ENCODE peak calls at places on chromosomes 13 and 19, in five cellular contexts. W is adrenal gland, O is IMR-90, C is colonic mucosa, A is AG04450. S is an unnamed sample.

GRCh38 chr19:32542477-32543106 is 38.4 kb upstream of the PDCD5 start:
- DNase-seq in W (no peak), O (no peak), C (no peak), A (no peak), S (no peak)

GRCh38 chr13:44155422-44156293 is 218.0 kb upstream of the SERP2 start:
- DNase-seq in W (peak), O (peak), C (peak), A (no peak), S (no peak)

GRCh38 chr13:27080018-27080948 is 91.3 kb downstream of the USP12 start:
- DNase-seq in W (no peak), O (no peak), C (no peak), A (no peak), S (no peak)

GRCh38 chr13:113995051-113995601 is 21.2 kb upstream of the C13orf46 start:
- DNase-seq in W (no peak), O (no peak), C (no peak), A (no peak), S (no peak)

GRCh38 chr13:43204591-43204990 is 181.2 kb downstream of the DNAJC15 start:
- DNase-seq in W (no peak), O (no peak), C (no peak), A (no peak), S (no peak)

GRCh38 chr13:109974354-109974753 is 188.0 kb upstream of the IRS2 start:
- DNase-seq in W (no peak), O (peak), C (no peak), A (no peak), S (no peak)

GRCh38 chr13:110412132-110412912 is 105.2 kb downstream of the COL4A2 start:
- DNase-seq in W (peak), O (peak), C (peak), A (peak), S (peak)

GRCh38 chr13:34942732-34943674 is 933 bp downstream of the NBEA start:
- DNase-seq in W (peak), O (no peak), C (peak), A (no peak), S (no peak)

GRCh38 chr13:100044936-100045335 is 44.0 kb upstream of the PCCA start:
- DNase-seq in W (no peak), O (no peak), C (no peak), A (no peak), S (no peak)

GRCh38 chr13:113970810-113971470 is 2.9 kb downstream of the C13orf46 start:
- DNase-seq in W (no peak), O (peak), C (peak), A (peak), S (no peak)

GRCh38 chr19:47035127-47035494 is 13.3 kb downstream of the TMEM160 start:
- DNase-seq in W (no peak), O (no peak), C (peak), A (no peak), S (no peak)

GRCh38 chr13:23509781-23510543 is 60.2 kb upstream of the TNFRSF19 start:
- DNase-seq in W (no peak), O (peak), C (no peak), A (peak), S (peak)

GRCh38 chr13:98565726-98566577 is 11.0 kb downstream of the STK24 start:
- DNase-seq in W (peak), O (no peak), C (peak), A (no peak), S (no peak)

GRCh38 chr19:29376855-29377354 is 148.9 kb upstream of the VSTM2B start:
- DNase-seq in W (no peak), O (no peak), C (peak), A (no peak), S (no peak)

GRCh38 chr13:97125051-97125809 is 96.9 kb upstream of the MBNL2 start:
- DNase-seq in W (peak), O (peak), C (peak), A (no peak), S (no peak)

GRCh38 chr13:90246946-90247345 is 1100.5 kb upstream of the MIR17HG start:
- DNase-seq in W (no peak), O (no peak), C (no peak), A (no peak), S (no peak)

GRCh38 chr13:41458939-41459753 is 1.8 kb downstream of the RGCC start:
- DNase-seq in W (no peak), O (peak), C (peak), A (no peak), S (peak)

GRCh38 chr13:43872181-43872580 is 7.4 kb downstream of the CCDC122 start:
- DNase-seq in W (no peak), O (peak), C (no peak), A (no peak), S (no peak)

GRCh38 chr19:1265611-1266115 is 3.5 kb upstream of the CIRBP start:
- DNase-seq in W (peak), O (peak), C (peak), A (no peak), S (no peak)

GRCh38 chr13:20191902-20192469 is 752 bp downstream of the GJB2 start:
- DNase-seq in W (no peak), O (no peak), C (peak), A (no peak), S (no peak)

GRCh38 chr19:38543807-38544568 is 73.8 kb downstream of the MAP4K1 start:
- DNase-seq in W (peak), O (peak), C (peak), A (peak), S (peak)

GRCh38 chr19:51687791-51688664 is 5.1 kb upstream of the SPACA6 start:
- DNase-seq in W (peak), O (peak), C (peak), A (no peak), S (no peak)

GRCh38 chr13:45063261-45063870 is 56.9 kb upstream of the GTF2F2 start:
- DNase-seq in W (no peak), O (peak), C (no peak), A (no peak), S (no peak)

GRCh38 chr13:111937763-111938375 is 129.1 kb upstream of the SOX1 start:
- DNase-seq in W (no peak), O (no peak), C (no peak), A (no peak), S (no peak)

GRCh38 chr19:11693505-11694499 is 44.9 kb downstream of the ZNF823 start:
- DNase-seq in W (no peak), O (peak), C (peak), A (no peak), S (peak)

GRCh38 chr13:48891586-48891985 is 84.1 kb upstream of the FNDC3A start:
- DNase-seq in W (peak), O (peak), C (no peak), A (no peak), S (no peak)
- H3K4me3 ChIP-seq in W (no peak), O (no peak), C (no peak), A (no peak), S (no peak)

GRCh38 chr13:52845334-52845761 is 3.1 kb downstream of the PCDH8 start:
- DNase-seq in W (no peak), O (no peak), C (no peak), A (no peak), S (no peak)
- TF ChIP-seq CTCF in W (no peak), O (no peak), C (no peak), A (peak), S (no peak)

GRCh38 chr13:59409651-59410200 is 754.0 kb downstream of the DIAPH3 start:
- DNase-seq in W (no peak), O (no peak), C (no peak), A (no peak), S (no peak)
- H3K4me3 ChIP-seq in W (no peak), O (no peak), C (no peak), A (no peak), S (no peak)

GRCh38 chr19:10420444-10421239 is at the start of gene PDE4A:
- DNase-seq in W (no peak), O (no peak), C (no peak), A (no peak), S (no peak)
- TF ChIP-seq CTCF in W (no peak), O (peak), C (no peak), A (peak), S (peak)

GRCh38 chr19:49064029-49064629 is 489 bp downstream of the NTF4 start:
- DNase-seq in W (no peak), O (no peak), C (no peak), A (no peak), S (no peak)
- H3K4me3 ChIP-seq in W (no peak), O (no peak), C (no peak), A (peak), S (no peak)

GRCh38 chr19:17772172-17772571 is 20.9 kb downstream of the FCHO1 start:
- DNase-seq in W (no peak), O (peak), C (no peak), A (no peak), S (no peak)
- TF ChIP-seq CTCF in W (no peak), O (no peak), C (no peak), A (no peak), S (no peak)

DNA sequence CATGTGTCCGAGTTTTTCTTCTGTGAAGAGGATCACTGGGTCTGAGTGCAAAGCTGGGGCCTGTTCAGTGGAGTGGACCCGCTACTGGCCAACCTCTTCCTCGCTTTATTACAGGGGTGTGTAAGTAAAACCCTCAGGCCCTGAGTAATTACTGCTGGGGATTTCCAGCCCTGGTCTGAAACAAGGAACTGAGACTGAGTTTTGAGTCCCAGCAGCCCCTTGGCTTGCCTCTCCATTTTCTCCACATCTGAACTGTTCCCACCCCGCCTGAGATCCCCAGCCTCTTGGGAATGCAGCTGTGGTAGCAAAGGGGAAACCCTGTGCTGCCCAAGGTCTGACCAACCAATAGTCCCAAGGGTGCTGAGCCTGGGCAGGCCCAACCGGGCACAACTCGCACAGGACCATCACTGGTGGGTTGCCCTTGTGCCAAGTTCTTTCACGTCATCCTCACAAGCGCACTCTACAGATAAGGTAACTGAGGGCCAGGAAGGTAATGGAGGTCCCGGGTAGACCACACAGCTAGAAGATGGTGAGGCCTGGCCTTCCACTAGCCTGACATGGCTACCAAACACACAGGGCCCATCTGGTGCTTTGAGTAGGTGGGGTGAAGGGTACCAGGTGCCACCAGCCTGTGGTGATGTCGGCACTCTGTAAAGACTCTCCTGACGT is 13.7 kb upstream of the SLC35E1 start:
- DNase-seq in W (no peak), O (peak), C (peak), A (no peak), S (no peak)
- H3K4me3 ChIP-seq in W (no peak), O (no peak), C (no peak), A (no peak), S (no peak)

GRCh38 chr19:21487969-21488368 is 17.4 kb upstream of the ZNF429 start:
- DNase-seq in W (peak), O (no peak), C (no peak), A (no peak), S (no peak)

GRCh38 chr19:21482863-21483276 is 22.5 kb upstream of the ZNF429 start:
- DNase-seq in W (peak), O (no peak), C (peak), A (no peak), S (no peak)

GRCh38 chr19:21484631-21485030 is 20.8 kb upstream of the ZNF429 start:
- DNase-seq in W (no peak), O (no peak), C (no peak), A (no peak), S (no peak)

DNA sequence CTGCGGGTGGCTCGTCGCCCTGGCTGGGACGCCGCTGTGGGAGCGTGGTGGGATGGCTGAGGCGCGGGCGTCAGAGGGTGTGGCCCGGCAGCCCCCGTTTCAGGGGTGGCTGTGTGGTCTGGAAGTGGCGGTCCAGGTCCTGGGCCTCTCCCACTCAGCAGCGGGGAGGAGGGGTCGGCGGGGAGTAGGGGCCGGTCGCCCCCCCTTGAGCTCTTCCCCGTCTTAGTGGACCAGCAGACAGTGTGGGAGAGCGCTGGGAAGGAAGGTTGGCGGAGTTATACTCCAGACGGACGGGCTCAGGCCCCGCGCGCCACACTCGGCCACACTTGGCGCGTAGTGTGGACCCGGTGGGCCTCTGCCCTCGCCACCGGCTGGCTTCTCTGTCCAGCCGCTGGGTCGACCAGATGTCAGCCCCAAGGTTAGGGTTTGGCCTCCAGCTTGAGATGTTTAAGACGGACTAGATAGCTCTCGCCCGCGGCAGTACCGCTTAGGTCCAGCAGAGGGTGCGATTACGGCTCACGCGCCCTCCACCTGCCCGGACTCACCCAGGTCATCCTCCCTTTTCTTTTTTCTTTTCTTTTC is 21.7 kb upstream of the ZNF429 start:
- DNase-seq in W (peak), O (no peak), C (peak), A (no peak), S (no peak)
- TF ChIP-seq CTCF in W (peak), O (no peak), C (peak), A (peak), S (peak)

GRCh38 chr13:76474356-76474755 is 411.8 kb downstream of the KCTD12 start:
- DNase-seq in W (no peak), O (no peak), C (no peak), A (no peak), S (no peak)
- H3K4me3 ChIP-seq in W (no peak), O (no peak), C (no peak), A (no peak), S (no peak)

S was measured in AG09309.